ENCODE peak calls at places on chromosome X, in four cellular contexts. I, J, Y and L are unnamed samples.
A peak's percentile ranks its signal among the peaks of the same experiment; 100 is the strongest.

GRCh38 chrX:153723351-153724251 is 586 bp downstream of the BCAP31 start:
- DNase-seq in I (peak; percentile 38), J (no peak), Y (peak; percentile 59), L (peak; percentile 74)

GRCh38 chrX:118231464-118231863 is 114.4 kb upstream of the WDR44 start:
- DNase-seq in I (no peak), J (no peak), Y (no peak), L (no peak)

GRCh38 chrX:19535481-19535880 is 20.2 kb upstream of the MAP3K15 start:
- DNase-seq in I (no peak), J (no peak), Y (peak; percentile 6), L (no peak)

GRCh38 chrX:13697976-13698375 is 9.0 kb downstream of the RAB9A start:
- DNase-seq in I (no peak), J (no peak), Y (no peak), L (no peak)

GRCh38 chrX:135973025-135973547 is 702 bp downstream of the MMGT1 start:
- DNase-seq in I (no peak), J (no peak), Y (no peak), L (peak; percentile 7)

GRCh38 chrX:154714925-154715324 is 36.0 kb downstream of the GAB3 start:
- DNase-seq in I (peak; percentile 36), J (no peak), Y (peak; percentile 12), L (peak; percentile 71)

GRCh38 chrX:23251043-23251442 is 83.6 kb upstream of the PTCHD1 start:
- DNase-seq in I (no peak), J (no peak), Y (no peak), L (no peak)

GRCh38 chrX:49165901-49166881 is 3.6 kb downstream of the MAGIX start:
- DNase-seq in I (peak; percentile 89), J (peak; percentile 60), Y (no peak), L (peak; percentile 69)

GRCh38 chrX:121958886-121959285 is 911.5 kb downstream of the GLUD2 start:
- DNase-seq in I (no peak), J (no peak), Y (no peak), L (no peak)

DNA sequence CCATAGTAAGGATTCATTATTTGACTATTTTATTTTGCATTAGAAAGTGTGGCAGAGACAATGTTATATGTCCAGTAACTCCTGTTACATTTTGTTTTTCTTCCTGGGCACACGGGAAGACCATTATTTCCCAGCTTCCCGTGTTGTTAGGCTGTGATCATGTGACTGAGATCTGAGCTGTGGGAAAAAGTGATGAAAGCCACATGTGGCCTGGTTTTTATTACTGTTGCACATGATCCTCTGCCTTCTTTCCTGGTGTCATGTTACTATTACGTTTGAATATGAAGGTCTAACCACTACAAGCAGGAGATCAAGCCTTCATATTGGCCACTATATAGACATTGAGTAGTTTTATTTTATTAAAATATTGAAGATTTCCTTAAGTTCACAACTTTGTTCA is 28.2 kb upstream of the MID1 start:
- DNase-seq in I (no peak), J (no peak), Y (no peak), L (no peak)
- TF ChIP-seq ETV6 in I (no peak), J (no peak), Y (no peak), L (no peak)

GRCh38 chrX:17595456-17596035 is 141.7 kb upstream of the SCML1 start:
- DNase-seq in I (no peak), J (no peak), Y (no peak), L (no peak)
- TF ChIP-seq ETV6 in I (no peak), J (no peak), Y (no peak), L (no peak)

GRCh38 chrX:3420316-3420715 is 73.9 kb upstream of the MXRA5 start:
- DNase-seq in I (no peak), J (no peak), Y (no peak), L (no peak)
- TF ChIP-seq ETV6 in I (no peak), J (no peak), Y (no peak), L (no peak)

GRCh38 chrX:27251369-27251768 is 211.8 kb downstream of the PPP4R3C start:
- DNase-seq in I (no peak), J (no peak), Y (no peak), L (no peak)
- TF ChIP-seq ETV6 in I (no peak), J (no peak), Y (no peak), L (no peak)

DNA sequence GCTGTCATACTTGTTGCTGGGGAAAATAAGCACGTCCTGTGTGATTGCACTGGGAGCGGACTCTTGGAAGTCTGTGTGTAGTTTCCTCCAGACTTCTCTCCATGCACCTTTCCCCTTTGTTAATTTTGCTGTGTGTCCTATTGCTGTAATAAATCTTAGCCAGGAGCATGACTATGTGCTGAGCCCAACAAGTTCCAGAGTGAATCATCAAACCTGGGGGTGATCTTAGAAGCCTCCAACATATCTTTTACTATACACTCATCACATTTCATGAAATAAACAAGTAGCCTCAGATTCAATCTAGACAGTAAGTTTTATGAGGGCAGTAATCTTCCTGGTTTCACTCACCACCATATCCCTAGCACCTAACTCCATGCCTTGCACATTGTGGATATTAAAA is 43.3 kb upstream of the FGF13 start:
- DNase-seq in I (no peak), J (no peak), Y (no peak), L (no peak)
- TF ChIP-seq ETV6 in I (no peak), J (no peak), Y (no peak), L (no peak)

GRCh38 chrX:68369559-68369958 is 63.7 kb downstream of the OPHN1 start:
- DNase-seq in I (no peak), J (no peak), Y (no peak), L (no peak)
- TF ChIP-seq ETV6 in I (no peak), J (no peak), Y (no peak), L (no peak)

DNA sequence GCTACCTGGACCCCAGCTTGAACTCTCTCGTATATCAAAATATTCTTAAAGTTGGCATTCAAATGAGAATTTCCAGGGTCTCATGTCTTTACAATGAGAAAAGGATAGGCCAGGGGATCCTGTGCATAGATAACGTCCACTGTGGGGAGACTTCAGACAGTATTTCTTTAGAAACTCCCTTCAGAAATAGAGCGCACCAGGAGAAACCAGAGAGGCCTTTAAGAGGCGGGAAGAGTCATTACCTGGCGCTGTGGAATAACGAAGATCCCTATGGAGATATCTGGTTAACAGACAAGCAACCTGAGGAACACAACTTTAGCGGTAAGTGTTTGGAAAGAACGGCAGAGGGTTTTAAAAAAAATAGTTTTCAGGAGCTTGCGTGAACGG is 618 bp downstream of the RADX start:
- DNase-seq in I (no peak), J (no peak), Y (peak; percentile 0), L (no peak)
- TF ChIP-seq ETV6 in I (no peak), J (no peak), Y (no peak), L (no peak)

GRCh38 chrX:41666251-41666650 is 22.5 kb upstream of the GPR34 start:
- DNase-seq in I (no peak), J (no peak), Y (no peak), L (no peak)
- TF ChIP-seq ETV6 in I (no peak), J (no peak), Y (no peak), L (no peak)

GRCh38 chrX:24702362-24703184 is 8.9 kb downstream of the POLA1 start:
- DNase-seq in I (no peak), J (peak; percentile 34), Y (no peak), L (no peak)
- TF ChIP-seq ETV6 in I (no peak), J (no peak), Y (no peak), L (no peak)